ENCODE peak calls at places on chromosomes 11 and 22, in four cellular contexts. One of them, this sample, is unnamed.

GRCh38 chr11:131275580-131275979 is 94.8 kb upstream of the NTM start:
- DNase-seq in IMR-90: no peak
- DNase-seq in heart left ventricle: no peak
- DNase-seq in cardiac muscle cell: no peak
- DNase-seq in this sample: peak; percentile 67

GRCh38 chr11:12244156-12244555 is 133.2 kb upstream of the PARVA start:
- DNase-seq in cardiac muscle cell: no peak
- DNase-seq in IMR-90: no peak
- DNase-seq in heart left ventricle: no peak
- DNase-seq in this sample: no peak

GRCh38 chr22:37775785-37776638 is 31.7 kb upstream of the GCAT start:
- DNase-seq in cardiac muscle cell: no peak
- DNase-seq in heart left ventricle: no peak
- DNase-seq in IMR-90: peak; percentile 99
- DNase-seq in this sample: no peak

GRCh38 chr11:44456544-44457270 is 108.8 kb upstream of the CD82 start:
- DNase-seq in heart left ventricle: no peak
- DNase-seq in cardiac muscle cell: no peak
- DNase-seq in IMR-90: no peak
- DNase-seq in this sample: peak; percentile 25

GRCh38 chr11:64803846-64804345 is 882 bp upstream of the MAP4K2 start:
- DNase-seq in heart left ventricle: no peak
- DNase-seq in cardiac muscle cell: no peak
- DNase-seq in IMR-90: no peak
- DNase-seq in this sample: peak; percentile 32

GRCh38 chr22:24011735-24012068 is 598 bp downstream of the CABIN1 start:
- DNase-seq in cardiac muscle cell: no peak
- DNase-seq in IMR-90: no peak
- DNase-seq in heart left ventricle: no peak
- DNase-seq in this sample: no peak

GRCh38 chr11:45655347-45655756 is 10.1 kb downstream of the CHST1 start:
- DNase-seq in cardiac muscle cell: peak; percentile 79
- DNase-seq in heart left ventricle: peak; percentile 86
- DNase-seq in IMR-90: peak; percentile 51
- DNase-seq in this sample: peak; percentile 91

GRCh38 chr11:69000831-69001245 is 12.2 kb downstream of the MRGPRF start:
- DNase-seq in heart left ventricle: no peak
- DNase-seq in IMR-90: peak; percentile 87
- DNase-seq in cardiac muscle cell: peak; percentile 87
- DNase-seq in this sample: no peak

GRCh38 chr11:19978668-19979518 is 181.4 kb downstream of the DBX1 start:
- DNase-seq in cardiac muscle cell: peak; percentile 80
- DNase-seq in heart left ventricle: no peak
- DNase-seq in IMR-90: peak; percentile 90
- DNase-seq in this sample: no peak

GRCh38 chr22:49812838-49813237 is 14.8 kb downstream of the BRD1 start:
- DNase-seq in heart left ventricle: no peak
- DNase-seq in cardiac muscle cell: peak; percentile 20
- DNase-seq in IMR-90: peak; percentile 37
- DNase-seq in this sample: no peak

GRCh38 chr11:20601221-20601914 is 2.0 kb downstream of the SLC6A5 start:
- DNase-seq in heart left ventricle: no peak
- DNase-seq in cardiac muscle cell: no peak
- DNase-seq in IMR-90: no peak
- DNase-seq in this sample: peak; percentile 71

GRCh38 chr22:37633693-37634504 is 5.6 kb upstream of the SH3BP1 start:
- DNase-seq in IMR-90: peak; percentile 92
- DNase-seq in cardiac muscle cell: peak; percentile 96
- DNase-seq in heart left ventricle: peak; percentile 95
- DNase-seq in this sample: peak; percentile 82

GRCh38 chr11:130583866-130584265 is 135.4 kb downstream of the ADAMTS15 start:
- DNase-seq in IMR-90: no peak
- DNase-seq in cardiac muscle cell: no peak
- DNase-seq in heart left ventricle: no peak
- DNase-seq in this sample: peak; percentile 56

GRCh38 chr11:87143663-87144062 is 105.9 kb downstream of the TMEM135 start:
- DNase-seq in heart left ventricle: no peak
- DNase-seq in IMR-90: no peak
- DNase-seq in cardiac muscle cell: no peak
- DNase-seq in this sample: no peak

GRCh38 chr11:76690736-76691135 is 20.2 kb upstream of the LRRC32 start:
- DNase-seq in cardiac muscle cell: peak; percentile 85
- DNase-seq in IMR-90: peak; percentile 86
- DNase-seq in heart left ventricle: no peak
- DNase-seq in this sample: no peak

GRCh38 chr22:19776433-19777031 is 16.0 kb downstream of the TBX1 start:
- DNase-seq in IMR-90: peak; percentile 19
- DNase-seq in heart left ventricle: peak; percentile 35
- DNase-seq in cardiac muscle cell: no peak
- DNase-seq in this sample: no peak

GRCh38 chr22:32998373-32998772 is 59.8 kb downstream of the SYN3 start:
- DNase-seq in IMR-90: no peak
- DNase-seq in heart left ventricle: no peak
- DNase-seq in cardiac muscle cell: no peak
- DNase-seq in this sample: no peak

GRCh38 chr22:20412474-20413216 is 18.7 kb downstream of the ZNF74 start:
- DNase-seq in IMR-90: no peak
- DNase-seq in heart left ventricle: no peak
- DNase-seq in cardiac muscle cell: no peak
- DNase-seq in this sample: no peak

GRCh38 chr11:17014321-17014773 is at the start of gene PLEKHA7:
- DNase-seq in cardiac muscle cell: no peak
- DNase-seq in IMR-90: no peak
- DNase-seq in heart left ventricle: no peak
- DNase-seq in this sample: peak; percentile 74

GRCh38 chr11:14411818-14412217 is 52.8 kb upstream of the RRAS2 start:
- DNase-seq in cardiac muscle cell: peak; percentile 83
- DNase-seq in IMR-90: peak; percentile 89
- DNase-seq in heart left ventricle: no peak
- DNase-seq in this sample: no peak

GRCh38 chr22:37764622-37765021 is 43.1 kb upstream of the GCAT start:
- DNase-seq in IMR-90: no peak
- DNase-seq in cardiac muscle cell: no peak
- DNase-seq in heart left ventricle: no peak
- DNase-seq in this sample: no peak

GRCh38 chr22:49091917-49092545 is 735.6 kb downstream of the BRD1 start:
- DNase-seq in IMR-90: no peak
- DNase-seq in heart left ventricle: no peak
- DNase-seq in cardiac muscle cell: no peak
- DNase-seq in this sample: no peak

GRCh38 chr11:70739091-70739490 is 340.8 kb downstream of the CTTN start:
- DNase-seq in cardiac muscle cell: no peak
- DNase-seq in IMR-90: no peak
- DNase-seq in heart left ventricle: no peak
- DNase-seq in this sample: no peak

GRCh38 chr11:77167791-77168190 is 39.7 kb downstream of the MYO7A start:
- DNase-seq in heart left ventricle: peak; percentile 30
- DNase-seq in IMR-90: no peak
- DNase-seq in cardiac muscle cell: no peak
- DNase-seq in this sample: no peak

GRCh38 chr11:2839395-2839941 is 46.1 kb downstream of the CDKN1C start:
- DNase-seq in IMR-90: no peak
- DNase-seq in heart left ventricle: no peak
- DNase-seq in cardiac muscle cell: no peak
- DNase-seq in this sample: no peak

GRCh38 chr11:103898577-103899336 is 137.7 kb upstream of the DDI1 start:
- DNase-seq in IMR-90: no peak
- DNase-seq in heart left ventricle: no peak
- DNase-seq in cardiac muscle cell: no peak
- DNase-seq in this sample: no peak

GRCh38 chr11:20197881-20198280 is 37.6 kb upstream of the DBX1 start:
- DNase-seq in heart left ventricle: no peak
- DNase-seq in cardiac muscle cell: no peak
- DNase-seq in IMR-90: no peak
- DNase-seq in this sample: no peak

GRCh38 chr11:67368621-67369020 is 4.8 kb downstream of the CLCF1 start:
- DNase-seq in IMR-90: no peak
- DNase-seq in heart left ventricle: no peak
- DNase-seq in cardiac muscle cell: no peak
- DNase-seq in this sample: no peak

GRCh38 chr11:20483931-20484330 is 96.4 kb downstream of the PRMT3 start:
- DNase-seq in cardiac muscle cell: no peak
- DNase-seq in heart left ventricle: no peak
- DNase-seq in IMR-90: peak; percentile 3
- DNase-seq in this sample: no peak

GRCh38 chr22:36816635-36817428 is at the start of gene PVALB:
- DNase-seq in heart left ventricle: no peak
- DNase-seq in IMR-90: peak; percentile 13
- DNase-seq in cardiac muscle cell: peak; percentile 65
- DNase-seq in this sample: peak; percentile 65

GRCh38 chr22:30245985-30246901 is at the start of gene LIF:
- DNase-seq in heart left ventricle: no peak
- DNase-seq in IMR-90: peak; percentile 86
- DNase-seq in cardiac muscle cell: peak; percentile 69
- DNase-seq in this sample: peak; percentile 60

GRCh38 chr11:67438121-67438902 is 830 bp upstream of the PTPRCAP start:
- DNase-seq in IMR-90: no peak
- DNase-seq in cardiac muscle cell: no peak
- DNase-seq in heart left ventricle: no peak
- DNase-seq in this sample: no peak

GRCh38 chr11:126153999-126154398 is 57.5 kb downstream of the RPUSD4 start:
- DNase-seq in IMR-90: peak; percentile 92
- DNase-seq in heart left ventricle: no peak
- DNase-seq in cardiac muscle cell: peak; percentile 43
- DNase-seq in this sample: peak; percentile 82

GRCh38 chr11:64165482-64165841 is 451 bp downstream of the MACROD1 start:
- DNase-seq in IMR-90: no peak
- DNase-seq in heart left ventricle: no peak
- DNase-seq in cardiac muscle cell: no peak
- DNase-seq in this sample: no peak

GRCh38 chr11:132872223-132872622 is 660.1 kb downstream of the OPCML start:
- DNase-seq in heart left ventricle: no peak
- DNase-seq in IMR-90: no peak
- DNase-seq in cardiac muscle cell: no peak
- DNase-seq in this sample: no peak

GRCh38 chr11:35632301-35632700 is 14.0 kb downstream of the FJX1 start:
- DNase-seq in IMR-90: peak; percentile 42
- DNase-seq in heart left ventricle: no peak
- DNase-seq in cardiac muscle cell: no peak
- DNase-seq in this sample: no peak

GRCh38 chr11:118521892-118522311 is 5.4 kb upstream of the TTC36 start:
- DNase-seq in IMR-90: no peak
- DNase-seq in cardiac muscle cell: peak; percentile 25
- DNase-seq in heart left ventricle: no peak
- DNase-seq in this sample: no peak

GRCh38 chr11:118519549-118519948 is 7.7 kb upstream of the TTC36 start:
- DNase-seq in heart left ventricle: no peak
- DNase-seq in IMR-90: no peak
- DNase-seq in cardiac muscle cell: no peak
- DNase-seq in this sample: no peak

GRCh38 chr11:118524757-118525465 is 2.4 kb upstream of the TTC36 start:
- DNase-seq in heart left ventricle: no peak
- DNase-seq in IMR-90: no peak
- DNase-seq in cardiac muscle cell: no peak
- DNase-seq in this sample: no peak

GRCh38 chr11:118524356-118524755 is 2.9 kb upstream of the TTC36 start:
- DNase-seq in cardiac muscle cell: no peak
- DNase-seq in heart left ventricle: no peak
- DNase-seq in IMR-90: no peak
- DNase-seq in this sample: no peak

GRCh38 chr11:118522571-118523072 is 4.7 kb upstream of the TTC36 start:
- DNase-seq in heart left ventricle: no peak
- DNase-seq in cardiac muscle cell: peak; percentile 62
- DNase-seq in IMR-90: peak; percentile 30
- DNase-seq in this sample: peak; percentile 55
- TF ChIP-seq CTCF in heart left ventricle: no peak
- TF ChIP-seq CTCF in cardiac muscle cell: peak; percentile 60
- TF ChIP-seq CTCF in IMR-90: peak; percentile 17
- TF ChIP-seq CTCF in this sample: peak; percentile 49

GRCh38 chr11:113774174-113774503 is 647 bp upstream of the ZW10 start:
- DNase-seq in heart left ventricle: no peak
- DNase-seq in cardiac muscle cell: no peak
- DNase-seq in IMR-90: no peak
- DNase-seq in this sample: no peak
- H3K4me1 ChIP-seq in heart left ventricle: no peaks in the 10 kb centered on the region
- H3K4me1 ChIP-seq in cardiac muscle cell: peaks cover 9% of the 10 kb centered on the region
- H3K4me1 ChIP-seq in IMR-90: peaks cover 2% of the 10 kb centered on the region
- H3K4me1 ChIP-seq in this sample: peaks cover 3% of the 10 kb centered on the region

GRCh38 chr11:111911563-111912401 is at the start of gene CRYAB:
- DNase-seq in heart left ventricle: peak; percentile 85
- DNase-seq in IMR-90: peak; percentile 82
- DNase-seq in cardiac muscle cell: peak; percentile 79
- DNase-seq in this sample: peak; percentile 34
- H3K4me3 ChIP-seq in heart left ventricle: peak within 1 kb of the TSS; percentile 67
- H3K4me3 ChIP-seq in IMR-90: peak within 1 kb of the TSS; percentile 1
- H3K4me3 ChIP-seq in cardiac muscle cell: no peak within 1 kb of the TSS
- H3K4me3 ChIP-seq in this sample: no peak within 1 kb of the TSS

GRCh38 chr11:66068923-66069714 is 953 bp upstream of the PACS1 start:
- DNase-seq in heart left ventricle: no peak
- DNase-seq in cardiac muscle cell: peak; percentile 70
- DNase-seq in IMR-90: peak; percentile 63
- DNase-seq in this sample: no peak

GRCh38 chr11:66070604-66071325 is 693 bp downstream of the PACS1 start:
- DNase-seq in heart left ventricle: peak; percentile 80
- DNase-seq in cardiac muscle cell: peak; percentile 57
- DNase-seq in IMR-90: peak; percentile 28
- DNase-seq in this sample: peak; percentile 45

GRCh38 chr11:66068154-66068821 is 1.8 kb upstream of the PACS1 start:
- DNase-seq in heart left ventricle: peak; percentile 81
- DNase-seq in IMR-90: peak; percentile 68
- DNase-seq in cardiac muscle cell: peak; percentile 81
- DNase-seq in this sample: peak; percentile 85

GRCh38 chr11:66071326-66071870 is 1.3 kb downstream of the PACS1 start:
- DNase-seq in heart left ventricle: no peak
- DNase-seq in cardiac muscle cell: no peak
- DNase-seq in IMR-90: no peak
- DNase-seq in this sample: no peak

GRCh38 chr11:66069715-66070603 is at the start of gene PACS1:
- DNase-seq in IMR-90: peak; percentile 73
- DNase-seq in heart left ventricle: peak; percentile 94
- DNase-seq in cardiac muscle cell: peak; percentile 95
- DNase-seq in this sample: peak; percentile 84
- TF ChIP-seq CTCF in IMR-90: no peak
- TF ChIP-seq CTCF in heart left ventricle: no peak
- TF ChIP-seq CTCF in cardiac muscle cell: no peak
- TF ChIP-seq CTCF in this sample: no peak

GRCh38 chr22:35352214-35353111 is 28.4 kb upstream of the HMOX1 start:
- DNase-seq in heart left ventricle: peak; percentile 87
- DNase-seq in IMR-90: no peak
- DNase-seq in cardiac muscle cell: no peak
- DNase-seq in this sample: peak; percentile 74
- H3K4me1 ChIP-seq in heart left ventricle: peaks cover 10% of the 10 kb centered on the region
- H3K4me1 ChIP-seq in IMR-90: peaks cover 15% of the 10 kb centered on the region
- H3K4me1 ChIP-seq in cardiac muscle cell: peaks cover 10% of the 10 kb centered on the region
- H3K4me1 ChIP-seq in this sample: peaks cover 15% of the 10 kb centered on the region

DNA sequence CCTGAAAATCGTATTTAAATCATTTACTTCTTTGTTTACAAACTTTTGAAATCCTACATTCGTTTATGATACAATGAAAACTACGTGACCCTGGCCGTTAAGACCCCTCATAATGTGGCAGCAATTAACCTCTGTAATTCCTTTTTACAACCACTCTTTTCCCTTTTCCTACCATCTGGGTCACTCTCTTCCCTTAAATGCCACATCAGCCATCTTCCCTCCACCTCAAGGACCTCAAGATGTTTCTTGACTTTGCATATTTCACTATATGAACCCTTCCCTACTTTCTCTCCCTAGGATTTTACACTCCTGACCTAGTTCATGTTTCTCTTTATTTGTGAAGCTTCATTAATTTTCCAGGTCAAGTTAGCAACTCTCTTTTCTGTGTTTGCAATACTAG is 26.8 kb downstream of the OR2AG2 start:
- DNase-seq in IMR-90: no peak
- DNase-seq in heart left ventricle: no peak
- DNase-seq in cardiac muscle cell: no peak
- DNase-seq in this sample: no peak
- H3K4me3 ChIP-seq in IMR-90: no peak overlapping the region
- H3K4me3 ChIP-seq in heart left ventricle: peak overlapping the region; percentile 47
- H3K4me3 ChIP-seq in cardiac muscle cell: no peak overlapping the region
- H3K4me3 ChIP-seq in this sample: no peak overlapping the region